ENCODE peak calls at places on chromosome 16, in four cellular contexts. L is progenitor cell of endocrine pancreas, H is heart left ventricle, C is ascending aorta. I is an unnamed sample.

GRCh38 chr16:73037331-73037745 is 10.6 kb downstream of the ZFHX3 start:
- DNase-seq in L (no peak), H (peak; percentile 70), C (no peak), I (no peak)

GRCh38 chr16:67256701-67257230 is 8.0 kb downstream of the SLC9A5 start:
- DNase-seq in L (no peak), H (peak; percentile 20), C (no peak), I (no peak)

GRCh38 chr16:57304169-57305061 is 19.9 kb upstream of the PLLP start:
- DNase-seq in L (no peak), H (peak; percentile 68), C (peak; percentile 72), I (no peak)

GRCh38 chr16:15403392-15403995 is 7.9 kb downstream of the MPV17L start:
- DNase-seq in L (no peak), H (no peak), C (no peak), I (no peak)

GRCh38 chr16:67749436-67750078 is 30.4 kb upstream of the GFOD2 start:
- DNase-seq in L (no peak), H (no peak), C (no peak), I (no peak)

GRCh38 chr16:85330694-85331188 is 218.5 kb upstream of the CIBAR2 start:
- DNase-seq in L (no peak), H (no peak), C (no peak), I (no peak)

GRCh38 chr16:85369741-85370528 is 243.2 kb upstream of the GSE1 start:
- DNase-seq in L (peak; percentile 65), H (no peak), C (no peak), I (peak; percentile 48)

GRCh38 chr16:11689031-11689840 is 21.0 kb downstream of the SNN start:
- DNase-seq in L (no peak), H (no peak), C (no peak), I (no peak)

GRCh38 chr16:11848842-11849241 is 2.5 kb downstream of the RSL1D1 start:
- DNase-seq in L (no peak), H (no peak), C (no peak), I (no peak)

GRCh38 chr16:19804538-19805323 is 79.9 kb downstream of the GPRC5B start:
- DNase-seq in L (no peak), H (peak; percentile 84), C (peak; percentile 14), I (no peak)

GRCh38 chr16:58931436-58931835 is 197.3 kb upstream of the GOT2 start:
- DNase-seq in L (no peak), H (no peak), C (no peak), I (no peak)

GRCh38 chr16:11677451-11677951 is 9.2 kb downstream of the SNN start:
- DNase-seq in L (no peak), H (peak; percentile 19), C (no peak), I (no peak)

GRCh38 chr16:85301171-85301690 is 189.0 kb upstream of the CIBAR2 start:
- DNase-seq in L (no peak), H (no peak), C (no peak), I (no peak)

GRCh38 chr16:85781685-85782370 is 17.5 kb downstream of the EMC8 start:
- DNase-seq in L (no peak), H (peak; percentile 55), C (no peak), I (no peak)

GRCh38 chr16:72947379-72948237 is 100.3 kb downstream of the ZFHX3 start:
- DNase-seq in L (no peak), H (peak; percentile 47), C (no peak), I (no peak)

GRCh38 chr16:86457621-86458456 is 52.5 kb upstream of the FOXF1 start:
- DNase-seq in L (no peak), H (no peak), C (no peak), I (no peak)

GRCh38 chr16:13332713-13333255 is 431.4 kb downstream of the SHISA9 start:
- DNase-seq in L (no peak), H (no peak), C (no peak), I (no peak)

GRCh38 chr16:75620326-75621169 is 2.5 kb downstream of the ADAT1 start:
- DNase-seq in L (no peak), H (no peak), C (no peak), I (no peak)

GRCh38 chr16:84013787-84014569 is 28.6 kb downstream of the SLC38A8 start:
- DNase-seq in L (peak; percentile 48), H (no peak), C (no peak), I (no peak)

GRCh38 chr16:46812781-46813555 is 18.0 kb downstream of the C16orf87 start:
- DNase-seq in L (no peak), H (no peak), C (no peak), I (no peak)

GRCh38 chr16:74698220-74698619 is 2.4 kb downstream of the MLKL start:
- DNase-seq in L (no peak), H (no peak), C (no peak), I (no peak)

GRCh38 chr16:81740163-81740562 is 38.9 kb upstream of the PLCG2 start:
- DNase-seq in L (no peak), H (no peak), C (no peak), I (no peak)

GRCh38 chr16:52741386-52741785 is 194.4 kb upstream of the TOX3 start:
- DNase-seq in L (no peak), H (no peak), C (no peak), I (no peak)

GRCh38 chr16:79770244-79771064 is 169.9 kb upstream of the MAF start:
- DNase-seq in L (peak; percentile 73), H (peak; percentile 95), C (peak; percentile 51), I (no peak)

GRCh38 chr16:69726313-69727060 is at the start of gene NQO1:
- DNase-seq in L (peak; percentile 90), H (peak; percentile 94), C (peak; percentile 79), I (peak; percentile 57)

GRCh38 chr16:69727916-69728270 is 1.5 kb upstream of the NQO1 start:
- DNase-seq in L (no peak), H (peak; percentile 39), C (no peak), I (no peak)

GRCh38 chr16:69725480-69726312 is 664 bp downstream of the NQO1 start:
- DNase-seq in L (no peak), H (no peak), C (no peak), I (no peak)

GRCh38 chr16:69724414-69724873 is 1.9 kb downstream of the NQO1 start:
- DNase-seq in L (no peak), H (no peak), C (no peak), I (no peak)

GRCh38 chr16:69724981-69725479 is 1.3 kb downstream of the NQO1 start:
- DNase-seq in L (no peak), H (no peak), C (no peak), I (no peak)
- TF ChIP-seq CTCF in L (no peak), H (no peak), C (no peak), I (no peak)

GRCh38 chr16:35750157-35750689 is 2290.8 kb downstream of the TP53TG3F start:
- DNase-seq in L (no peak), H (no peak), C (no peak), I (no peak)

GRCh38 chr16:35749253-35750141 is 2290.1 kb downstream of the TP53TG3F start:
- DNase-seq in L (no peak), H (no peak), C (no peak), I (no peak)

GRCh38 chr16:35747658-35748455 is 2288.4 kb downstream of the TP53TG3F start:
- DNase-seq in L (no peak), H (no peak), C (no peak), I (no peak)

GRCh38 chr16:35746963-35747657 is 2287.7 kb downstream of the TP53TG3F start:
- DNase-seq in L (no peak), H (no peak), C (no peak), I (no peak)

DNA sequence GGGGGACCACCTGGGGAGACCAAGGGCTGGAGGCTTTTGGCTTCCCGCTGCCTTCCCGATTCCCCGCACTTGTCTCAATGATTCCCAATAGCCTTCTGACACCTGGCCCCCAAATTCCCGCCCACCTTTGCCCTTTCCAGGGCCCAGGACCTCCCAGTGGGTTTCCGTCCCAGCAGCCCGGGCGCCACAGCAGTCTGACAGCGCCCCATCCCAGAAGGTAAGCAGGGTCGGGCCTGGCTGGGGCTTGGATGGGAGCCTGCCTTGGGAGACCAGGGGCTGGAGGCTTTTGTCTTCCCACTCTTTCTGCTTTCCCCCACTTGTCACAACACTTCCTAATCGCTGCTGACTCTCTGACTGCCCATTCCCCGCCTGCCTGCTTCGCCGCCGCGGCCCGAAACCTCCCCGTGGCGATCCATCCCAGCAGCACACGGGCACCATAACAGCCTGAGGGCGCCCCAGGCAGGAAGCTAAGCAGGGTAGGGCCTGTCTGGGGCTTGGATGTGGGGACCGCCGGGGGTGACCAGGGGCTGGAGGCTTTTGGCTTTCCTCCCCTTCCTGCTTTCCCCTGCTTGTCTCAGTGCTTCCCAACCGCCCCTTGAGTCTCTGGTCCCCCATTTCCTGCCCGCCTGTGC is 2289.3 kb downstream of the TP53TG3F start:
- DNase-seq in L (no peak), H (no peak), C (no peak), I (no peak)
- TF ChIP-seq CTCF in L (no peak), H (no peak), C (no peak), I (no peak)

DNA sequence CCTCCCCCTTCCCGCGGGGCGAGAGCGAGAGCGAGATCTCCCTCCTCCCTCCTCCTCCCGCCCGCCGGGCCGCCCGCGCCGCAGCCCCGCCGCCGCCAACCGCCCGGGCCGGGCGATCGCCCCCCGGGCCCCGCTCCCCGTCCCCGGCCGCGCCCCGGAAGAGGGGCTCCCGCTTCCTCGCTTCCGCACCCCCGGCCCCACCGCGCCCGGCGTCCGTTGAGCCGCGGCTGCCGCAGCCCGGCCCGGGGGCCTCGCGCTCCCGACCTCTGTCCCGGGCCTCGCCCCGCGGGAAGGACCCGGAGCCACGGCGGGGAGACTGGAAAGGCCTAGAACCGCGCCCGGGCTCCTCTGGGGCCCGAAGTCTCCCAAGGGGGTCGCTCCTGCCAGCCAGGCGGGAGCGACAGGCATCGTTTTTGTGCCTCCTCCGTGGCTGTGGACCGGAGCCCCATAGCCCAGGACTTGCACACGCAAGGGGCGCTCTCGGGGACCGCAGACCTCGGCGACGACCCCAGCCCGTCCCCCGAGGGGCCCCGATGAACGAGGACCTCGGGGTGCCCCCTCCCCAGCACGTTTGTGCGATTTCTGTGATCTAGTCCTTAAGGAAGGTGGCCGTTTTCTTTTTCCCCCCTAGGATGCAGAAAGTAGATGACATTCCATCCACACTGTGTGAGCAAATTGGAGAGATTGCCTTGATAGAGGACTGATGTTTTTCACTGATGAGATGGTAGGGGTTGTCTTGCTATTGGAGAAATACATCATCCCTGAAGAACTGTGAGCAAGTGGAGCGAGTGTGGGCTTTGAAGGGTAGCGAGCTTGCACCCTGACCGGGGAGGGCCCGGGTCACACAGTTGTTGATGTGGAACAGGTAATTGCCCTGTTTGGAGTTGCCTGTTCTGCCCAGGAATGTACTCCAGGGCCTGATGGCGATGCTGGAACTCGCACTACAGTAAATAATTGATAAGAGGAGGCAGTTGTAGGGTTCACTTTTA is 610 bp downstream of the BANP start:
- DNase-seq in L (peak; percentile 23), H (peak; percentile 56), C (no peak), I (no peak)
- TF ChIP-seq CTCF in L (peak; percentile 30), H (no peak), C (peak; percentile 23), I (no peak)

DNA sequence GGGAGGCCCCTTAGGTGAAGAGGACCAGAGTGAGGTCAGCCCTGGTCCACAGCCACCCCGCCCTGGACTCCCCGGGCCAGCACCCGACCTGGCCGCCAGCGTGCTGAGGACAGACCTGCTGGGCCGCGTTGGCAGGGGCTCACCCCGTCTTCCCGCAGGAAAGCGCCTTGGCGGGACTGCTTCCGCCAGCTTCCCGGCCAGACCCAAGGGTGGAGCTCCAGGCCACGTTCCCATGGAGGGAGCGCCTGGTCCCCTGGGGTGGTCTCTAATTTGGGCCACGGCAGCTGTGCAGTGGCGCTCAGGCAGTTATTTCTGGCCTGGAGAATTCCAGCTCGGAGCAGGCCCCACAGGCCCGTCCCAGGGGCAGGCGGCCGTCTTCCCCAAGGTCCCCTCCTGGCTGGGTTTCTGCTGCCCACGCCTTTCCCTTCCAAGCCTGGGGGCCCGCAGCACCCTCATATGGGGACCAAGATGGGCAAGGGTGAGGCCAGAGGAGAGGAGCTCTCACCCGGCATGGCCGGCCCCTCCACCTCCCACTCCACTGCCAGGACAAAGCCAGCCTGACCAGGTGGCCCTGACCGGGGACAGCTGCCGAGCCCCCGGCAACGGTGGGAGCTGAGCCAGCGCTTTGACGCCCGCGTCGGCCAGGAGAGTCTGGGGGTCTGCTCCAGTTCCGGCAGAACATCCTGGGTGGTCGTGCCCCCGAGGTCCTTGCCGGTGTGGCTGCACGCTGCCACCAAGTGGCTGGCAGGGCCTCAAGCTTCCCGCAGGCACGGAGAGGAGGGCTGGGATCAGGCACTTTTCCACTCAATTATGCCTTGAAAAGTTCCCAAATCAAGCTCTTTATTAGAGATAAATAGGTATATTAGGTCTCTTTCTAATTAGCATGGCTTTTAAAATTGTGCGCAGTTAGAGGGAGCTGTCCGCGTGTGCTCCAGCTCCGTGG is 28.1 kb downstream of the CACNA1H start:
- DNase-seq in L (no peak), H (peak; percentile 80), C (peak; percentile 53), I (no peak)
- TF ChIP-seq CTCF in L (peak; percentile 20), H (no peak), C (no peak), I (no peak)

I was measured in D721Med.